ENCODE peak calls at places on chromosomes 3 and 15, in six cellular contexts. M, O, J, Z, U and Y are unnamed samples.
A peak's percentile ranks its signal among the peaks of the same experiment; 100 is the strongest.

GRCh38 chr15:49421991-49422390 is 1.1 kb upstream of the FGF7 start:
- DNase-seq in Z (no peak), J (peak; percentile 49), U (peak; percentile 67), M (peak; percentile 70), O (peak; percentile 62), Y (peak; percentile 47)

GRCh38 chr3:138397983-138398382 is 36.4 kb upstream of the ESYT3 start:
- DNase-seq in M (no peak), Z (no peak), O (no peak), J (no peak), U (no peak), Y (no peak)

GRCh38 chr3:24123596-24123995 is 178.5 kb downstream of the NR1D2 start:
- DNase-seq in M (no peak), O (peak; percentile 35), J (peak; percentile 66), U (no peak), Z (no peak), Y (no peak)

GRCh38 chr15:99343836-99344551 is 92.7 kb downstream of the LRRC28 start:
- DNase-seq in U (peak; percentile 42), Z (peak; percentile 2), O (peak; percentile 29), M (peak; percentile 22), J (peak; percentile 6), Y (no peak)

GRCh38 chr3:129023909-129024308 is 22.8 kb downstream of the EFCC1 start:
- DNase-seq in U (peak; percentile 39), Z (no peak), O (peak; percentile 21), J (no peak), M (no peak), Y (no peak)

GRCh38 chr15:49236869-49237268 is 66.8 kb downstream of the GALK2 start:
- DNase-seq in M (no peak), J (no peak), Z (no peak), U (no peak), O (no peak), Y (no peak)

GRCh38 chr3:100875239-100875638 is 118.0 kb downstream of the ABI3BP start:
- DNase-seq in Z (no peak), J (peak; percentile 87), U (no peak), O (peak; percentile 74), M (no peak), Y (peak; percentile 13)

GRCh38 chr3:56800373-56801150 is 1.2 kb downstream of the ARHGEF3 start:
- DNase-seq in Z (peak; percentile 46), O (peak; percentile 85), M (no peak), U (no peak), J (peak; percentile 28), Y (no peak)

GRCh38 chr15:57820119-57820518 is 113.6 kb downstream of the POLR2M start:
- DNase-seq in J (peak; percentile 64), O (peak; percentile 72), U (no peak), Z (no peak), M (no peak), Y (no peak)

GRCh38 chr15:96076350-96076749 is 254.2 kb upstream of the NR2F2 start:
- DNase-seq in O (no peak), U (peak; percentile 19), Z (no peak), J (no peak), M (no peak), Y (no peak)

GRCh38 chr3:158395421-158395820 is 175.6 kb upstream of the MLF1 start:
- DNase-seq in M (no peak), J (no peak), Z (no peak), O (no peak), U (no peak), Y (no peak)